ENCODE peak calls at places on chromosomes 6 and 20, in ten cellular contexts. U, K, O, Z, R, H, M, D, T and F are unnamed samples.

GRCh38 chr6:107690864-107691661 is 133.1 kb downstream of the SCML4 start:
- DNase-seq in M (no peak), O (no peak), K (peak), D (no peak), T (no peak), Z (no peak), U (no peak), R (no peak), H (no peak), F (peak)

GRCh38 chr6:17584241-17584803 is 15.8 kb upstream of the FAM8A1 start:
- DNase-seq in T (no peak), D (peak), R (peak), M (no peak), H (peak), K (peak), O (no peak), U (no peak), Z (peak), F (peak)

GRCh38 chr6:168533428-168533827 is 92.4 kb downstream of the SMOC2 start:
- DNase-seq in R (no peak), M (no peak), U (no peak), K (no peak), Z (no peak), H (no peak), O (no peak), T (no peak), D (no peak), F (no peak)

GRCh38 chr6:120147218-120147871 is 797.8 kb upstream of the MAN1A1 start:
- DNase-seq in K (no peak), R (peak), D (no peak), T (no peak), M (no peak), Z (peak), H (no peak), O (no peak), U (no peak), F (no peak)

GRCh38 chr20:25205277-25206062 is 10.0 kb downstream of the ENTPD6 start:
- DNase-seq in U (no peak), D (no peak), O (no peak), R (no peak), H (no peak), K (no peak), T (no peak), Z (no peak), M (no peak), F (no peak)

GRCh38 chr6:17101422-17102257 is at the start of gene STMND1:
- DNase-seq in H (no peak), U (no peak), O (no peak), T (no peak), D (no peak), M (no peak), K (peak), R (peak), Z (no peak), F (no peak)

GRCh38 chr20:36754656-36755222 is 8.8 kb upstream of the NDRG3 start:
- DNase-seq in H (peak), Z (peak), T (no peak), K (peak), O (peak), M (peak), D (peak), R (peak), U (no peak), F (peak)

GRCh38 chr6:4403828-4404227 is 268.5 kb upstream of the ECI2 start:
- DNase-seq in U (no peak), R (no peak), O (no peak), T (no peak), H (no peak), M (no peak), Z (no peak), D (no peak), K (no peak), F (peak)

GRCh38 chr20:21607971-21608735 is 94.3 kb upstream of the NKX2-2 start:
- DNase-seq in O (no peak), D (no peak), K (no peak), T (no peak), U (no peak), M (no peak), Z (no peak), R (no peak), H (no peak), F (no peak)

GRCh38 chr6:37069639-37070038 is 64.2 kb downstream of the FGD2 start:
- DNase-seq in R (no peak), M (no peak), H (no peak), O (no peak), Z (no peak), K (no peak), D (no peak), U (no peak), T (no peak), F (no peak)

GRCh38 chr6:37607949-37608348 is 89.7 kb downstream of the MDGA1 start:
- DNase-seq in D (no peak), O (no peak), K (no peak), U (no peak), Z (peak), R (no peak), T (no peak), H (peak), M (no peak), F (no peak)

GRCh38 chr6:98794306-98794852 is 40.0 kb upstream of the POU3F2 start:
- DNase-seq in K (no peak), R (no peak), M (no peak), T (no peak), H (no peak), Z (no peak), O (no peak), D (no peak), U (no peak), F (no peak)

GRCh38 chr6:99802396-99803031 is 191.5 kb downstream of the MCHR2 start:
- DNase-seq in T (no peak), U (no peak), R (peak), H (no peak), D (no peak), K (no peak), O (no peak), Z (no peak), M (no peak), F (no peak)

GRCh38 chr6:56144538-56145324 is 102.6 kb downstream of the COL21A1 start:
- DNase-seq in M (no peak), K (no peak), D (peak), Z (no peak), R (peak), O (no peak), U (no peak), T (no peak), H (no peak), F (peak)

GRCh38 chr6:87848616-87849015 is 146.6 kb upstream of the AKIRIN2 start:
- DNase-seq in K (no peak), O (no peak), M (no peak), U (no peak), Z (no peak), R (peak), D (no peak), H (no peak), T (no peak), F (no peak)

GRCh38 chr20:58054744-58055373 is 173.6 kb downstream of the ANKRD60 start:
- DNase-seq in K (no peak), H (no peak), D (no peak), O (no peak), U (no peak), T (no peak), M (no peak), R (no peak), Z (no peak), F (no peak)

GRCh38 chr6:33744895-33745546 is 1.7 kb downstream of the IP6K3 start:
- DNase-seq in R (no peak), H (no peak), K (peak), U (no peak), M (no peak), D (no peak), O (no peak), Z (no peak), T (no peak), F (no peak)

GRCh38 chr6:4940416-4940815 is 63.4 kb downstream of the RPP40 start:
- DNase-seq in O (no peak), R (no peak), T (no peak), U (no peak), K (no peak), H (no peak), M (no peak), D (no peak), Z (no peak), F (no peak)

GRCh38 chr20:54320148-54320607 is 112.3 kb downstream of the PFDN4 start:
- DNase-seq in M (no peak), U (no peak), T (no peak), Z (no peak), H (no peak), K (no peak), R (peak), O (no peak), D (no peak), F (no peak)

GRCh38 chr6:14037402-14038277 is 79.9 kb upstream of the CD83 start:
- DNase-seq in D (peak), U (no peak), O (no peak), K (peak), H (no peak), M (no peak), R (peak), Z (no peak), T (no peak), F (peak)

GRCh38 chr20:11972478-11972877 is 54.8 kb downstream of the BTBD3 start:
- DNase-seq in K (no peak), D (no peak), O (no peak), U (no peak), R (no peak), M (no peak), Z (no peak), H (no peak), T (no peak), F (no peak)

GRCh38 chr20:3115190-3116107 is 30.9 kb upstream of the AVP start:
- DNase-seq in K (peak), H (peak), M (peak), O (peak), D (peak), Z (peak), U (no peak), R (peak), T (no peak), F (peak)

GRCh38 chr20:7180261-7181045 is 413.0 kb downstream of the BMP2 start:
- DNase-seq in M (no peak), R (peak), O (no peak), Z (no peak), D (no peak), U (no peak), H (no peak), K (no peak), T (no peak), F (peak)

GRCh38 chr6:112041535-112041934 is 12.4 kb upstream of the CCN6 start:
- DNase-seq in H (no peak), D (no peak), R (no peak), U (no peak), O (no peak), K (no peak), M (no peak), T (no peak), Z (no peak), F (no peak)

GRCh38 chr6:22952076-22952475 is 382.7 kb downstream of the HDGFL1 start:
- DNase-seq in M (no peak), T (no peak), D (no peak), K (peak), U (no peak), R (no peak), O (no peak), H (no peak), Z (no peak), F (peak)

GRCh38 chr20:48758206-48758820 is 69.5 kb downstream of the PREX1 start:
- DNase-seq in O (no peak), R (no peak), U (no peak), T (no peak), D (no peak), Z (no peak), M (no peak), H (no peak), K (no peak), F (no peak)

GRCh38 chr6:145733770-145734169 is 1.6 kb downstream of the EPM2A start:
- DNase-seq in H (no peak), R (no peak), M (no peak), T (no peak), O (no peak), K (peak), U (no peak), Z (peak), D (no peak), F (no peak)

GRCh38 chr6:34383171-34383631 is 9.3 kb downstream of the NUDT3 start:
- DNase-seq in M (no peak), U (no peak), R (no peak), Z (peak), K (peak), D (no peak), O (no peak), H (peak), T (no peak), F (peak)

GRCh38 chr6:62283828-62284411 is 2.1 kb downstream of the KHDRBS2 start:
- DNase-seq in T (no peak), Z (peak), H (peak), R (peak), O (no peak), U (no peak), M (no peak), K (peak), D (no peak), F (no peak)

GRCh38 chr6:45076217-45076616 is 251.9 kb upstream of the RUNX2 start:
- DNase-seq in D (no peak), K (no peak), H (no peak), Z (no peak), T (no peak), M (no peak), O (no peak), U (no peak), R (no peak), F (peak)

GRCh38 chr6:163395122-163395521 is 19.4 kb upstream of the QKI start:
- DNase-seq in M (no peak), O (no peak), R (no peak), U (no peak), H (no peak), D (no peak), K (no peak), Z (no peak), T (no peak), F (no peak)

GRCh38 chr6:147441751-147442150 is 66.7 kb upstream of the SAMD5 start:
- DNase-seq in H (no peak), M (no peak), R (peak), D (no peak), T (no peak), O (no peak), K (no peak), Z (no peak), U (no peak), F (no peak)

GRCh38 chr6:148239777-148240462 is 102.7 kb upstream of the SASH1 start:
- DNase-seq in K (no peak), T (no peak), M (no peak), O (no peak), H (no peak), R (peak), D (no peak), Z (no peak), U (no peak), F (no peak)

GRCh38 chr20:9040874-9041524 is 27.9 kb upstream of the PLCB4 start:
- DNase-seq in O (no peak), T (no peak), Z (no peak), K (no peak), R (peak), D (no peak), H (no peak), M (no peak), U (no peak), F (no peak)

GRCh38 chr6:7188492-7188891 is 80.7 kb downstream of the RREB1 start:
- DNase-seq in U (no peak), K (no peak), M (no peak), O (no peak), H (no peak), Z (no peak), R (no peak), T (no peak), D (no peak), F (no peak)